ENCODE peak calls at places on chromosomes 11 and 22, in nine cellular contexts. One of them, this sample, is unnamed. For H3K4me1, the result is how much of the 10 kb centered on the place peaks cover.

GRCh38 chr22:23246982-23247766 is 66.9 kb downstream of the BCR start:
- DNase-seq in H9: no peak
- DNase-seq in left ventricle myocardium inferior: no peak
- DNase-seq in body of pancreas: no peak
- DNase-seq in Panc1: no peak
- DNase-seq in CD8-positive, alpha-beta T cell: no peak
- DNase-seq in prostate gland: no peak
- DNase-seq in fibroblast of lung: no peak
- DNase-seq in endothelial cell of umbilical vein: no peak
- DNase-seq in this sample: no peak

GRCh38 chr11:70460959-70461358 is 62.6 kb downstream of the CTTN start:
- DNase-seq in H9: no peak
- DNase-seq in CD8-positive, alpha-beta T cell: no peak
- DNase-seq in Panc1: no peak
- DNase-seq in prostate gland: no peak
- DNase-seq in fibroblast of lung: no peak
- DNase-seq in endothelial cell of umbilical vein: no peak
- DNase-seq in body of pancreas: no peak
- DNase-seq in left ventricle myocardium inferior: no peak
- DNase-seq in this sample: no peak

GRCh38 chr11:130574740-130575139 is 126.3 kb downstream of the ADAMTS15 start:
- DNase-seq in Panc1: no peak
- DNase-seq in left ventricle myocardium inferior: no peak
- DNase-seq in body of pancreas: no peak
- DNase-seq in prostate gland: no peak
- DNase-seq in CD8-positive, alpha-beta T cell: no peak
- DNase-seq in fibroblast of lung: no peak
- DNase-seq in endothelial cell of umbilical vein: no peak
- DNase-seq in H9: no peak
- DNase-seq in this sample: no peak

GRCh38 chr11:17547051-17547577 is at the start of gene OTOG:
- DNase-seq in CD8-positive, alpha-beta T cell: no peak
- DNase-seq in Panc1: no peak
- DNase-seq in endothelial cell of umbilical vein: no peak
- DNase-seq in body of pancreas: no peak
- DNase-seq in fibroblast of lung: no peak
- DNase-seq in prostate gland: no peak
- DNase-seq in left ventricle myocardium inferior: no peak
- DNase-seq in H9: peak
- DNase-seq in this sample: no peak

GRCh38 chr11:134951305-134951700 is 539.3 kb upstream of the B3GAT1 start:
- DNase-seq in Panc1: no peak
- DNase-seq in body of pancreas: no peak
- DNase-seq in H9: no peak
- DNase-seq in CD8-positive, alpha-beta T cell: no peak
- DNase-seq in endothelial cell of umbilical vein: peak
- DNase-seq in prostate gland: no peak
- DNase-seq in fibroblast of lung: peak
- DNase-seq in left ventricle myocardium inferior: no peak
- DNase-seq in this sample: no peak

GRCh38 chr22:22125028-22125578 is 119.5 kb upstream of the VPREB1 start:
- DNase-seq in prostate gland: no peak
- DNase-seq in endothelial cell of umbilical vein: no peak
- DNase-seq in CD8-positive, alpha-beta T cell: no peak
- DNase-seq in H9: no peak
- DNase-seq in fibroblast of lung: no peak
- DNase-seq in body of pancreas: no peak
- DNase-seq in Panc1: no peak
- DNase-seq in left ventricle myocardium inferior: no peak
- DNase-seq in this sample: no peak

GRCh38 chr11:9254416-9254815 is 10.7 kb downstream of the DENND5A start:
- DNase-seq in body of pancreas: no peak
- DNase-seq in H9: no peak
- DNase-seq in Panc1: no peak
- DNase-seq in left ventricle myocardium inferior: no peak
- DNase-seq in fibroblast of lung: no peak
- DNase-seq in CD8-positive, alpha-beta T cell: no peak
- DNase-seq in endothelial cell of umbilical vein: no peak
- DNase-seq in prostate gland: no peak
- DNase-seq in this sample: no peak

GRCh38 chr11:129320485-129320884 is 55.2 kb upstream of the BARX2 start:
- DNase-seq in fibroblast of lung: peak
- DNase-seq in prostate gland: no peak
- DNase-seq in left ventricle myocardium inferior: no peak
- DNase-seq in body of pancreas: no peak
- DNase-seq in H9: no peak
- DNase-seq in Panc1: no peak
- DNase-seq in endothelial cell of umbilical vein: no peak
- DNase-seq in CD8-positive, alpha-beta T cell: no peak
- DNase-seq in this sample: no peak

GRCh38 chr11:8067929-8068575 is 13.0 kb upstream of the TUB start:
- DNase-seq in body of pancreas: no peak
- DNase-seq in fibroblast of lung: no peak
- DNase-seq in left ventricle myocardium inferior: peak
- DNase-seq in Panc1: no peak
- DNase-seq in prostate gland: no peak
- DNase-seq in H9: no peak
- DNase-seq in CD8-positive, alpha-beta T cell: no peak
- DNase-seq in endothelial cell of umbilical vein: no peak
- DNase-seq in this sample: no peak

GRCh38 chr11:8069771-8070170 is 11.2 kb upstream of the TUB start:
- DNase-seq in prostate gland: no peak
- DNase-seq in H9: no peak
- DNase-seq in fibroblast of lung: no peak
- DNase-seq in Panc1: no peak
- DNase-seq in endothelial cell of umbilical vein: no peak
- DNase-seq in left ventricle myocardium inferior: no peak
- DNase-seq in body of pancreas: no peak
- DNase-seq in CD8-positive, alpha-beta T cell: no peak
- DNase-seq in this sample: no peak

GRCh38 chr11:8068605-8069221 is 12.3 kb upstream of the TUB start:
- DNase-seq in H9: peak
- DNase-seq in prostate gland: no peak
- DNase-seq in endothelial cell of umbilical vein: peak
- DNase-seq in body of pancreas: peak
- DNase-seq in fibroblast of lung: peak
- DNase-seq in left ventricle myocardium inferior: peak
- DNase-seq in Panc1: no peak
- DNase-seq in CD8-positive, alpha-beta T cell: no peak
- DNase-seq in this sample: no peak

GRCh38 chr11:8071616-8072581 is 9.1 kb upstream of the TUB start:
- DNase-seq in fibroblast of lung: no peak
- DNase-seq in endothelial cell of umbilical vein: no peak
- DNase-seq in left ventricle myocardium inferior: no peak
- DNase-seq in H9: peak
- DNase-seq in prostate gland: no peak
- DNase-seq in CD8-positive, alpha-beta T cell: no peak
- DNase-seq in body of pancreas: no peak
- DNase-seq in Panc1: no peak
- DNase-seq in this sample: no peak

DNA sequence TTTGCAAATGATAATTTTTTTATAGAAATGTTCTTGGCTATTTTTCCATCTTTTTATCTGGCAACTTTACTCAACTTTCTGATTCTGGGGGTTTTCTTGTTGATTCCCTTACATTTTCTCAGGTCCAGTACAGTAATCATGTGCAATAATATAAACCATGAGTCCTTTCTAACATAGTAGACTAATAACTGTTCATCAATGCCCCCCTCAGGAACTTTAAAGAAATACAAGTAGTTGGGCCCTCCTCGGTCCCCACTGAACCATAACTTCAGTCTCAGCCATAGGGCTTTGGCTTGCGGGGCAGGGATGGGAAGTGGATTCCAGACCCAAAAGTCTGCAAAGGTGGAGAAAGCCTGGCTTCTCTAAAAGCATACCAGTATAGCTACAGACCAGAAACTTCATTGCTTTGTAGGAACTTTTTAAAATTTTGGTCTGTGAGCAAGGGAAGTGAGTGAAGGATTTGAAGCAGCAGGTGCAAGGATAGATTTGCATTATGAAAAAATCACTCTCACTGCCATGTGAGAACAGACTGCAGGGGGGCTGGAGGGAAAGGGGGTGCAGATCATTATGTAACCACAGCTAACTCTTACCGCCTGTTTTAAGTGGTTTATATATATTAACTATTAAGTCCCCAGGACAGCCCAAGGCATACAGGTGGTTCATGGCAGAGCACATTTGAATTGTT is 10.5 kb upstream of the TUB start:
- DNase-seq in H9: no peak
- DNase-seq in CD8-positive, alpha-beta T cell: no peak
- DNase-seq in fibroblast of lung: peak
- DNase-seq in prostate gland: no peak
- DNase-seq in body of pancreas: no peak
- DNase-seq in Panc1: no peak
- DNase-seq in left ventricle myocardium inferior: no peak
- DNase-seq in endothelial cell of umbilical vein: peak
- DNase-seq in this sample: no peak
- TF ChIP-seq CTCF in H9: peak
- TF ChIP-seq CTCF in CD8-positive, alpha-beta T cell: no peak
- TF ChIP-seq CTCF in fibroblast of lung: peak
- TF ChIP-seq CTCF in prostate gland: no peak
- TF ChIP-seq CTCF in body of pancreas: no peak
- TF ChIP-seq CTCF in Panc1: no peak
- TF ChIP-seq CTCF in left ventricle myocardium inferior: peak
- TF ChIP-seq CTCF in endothelial cell of umbilical vein: peak
- TF ChIP-seq CTCF in this sample: no peak

DNA sequence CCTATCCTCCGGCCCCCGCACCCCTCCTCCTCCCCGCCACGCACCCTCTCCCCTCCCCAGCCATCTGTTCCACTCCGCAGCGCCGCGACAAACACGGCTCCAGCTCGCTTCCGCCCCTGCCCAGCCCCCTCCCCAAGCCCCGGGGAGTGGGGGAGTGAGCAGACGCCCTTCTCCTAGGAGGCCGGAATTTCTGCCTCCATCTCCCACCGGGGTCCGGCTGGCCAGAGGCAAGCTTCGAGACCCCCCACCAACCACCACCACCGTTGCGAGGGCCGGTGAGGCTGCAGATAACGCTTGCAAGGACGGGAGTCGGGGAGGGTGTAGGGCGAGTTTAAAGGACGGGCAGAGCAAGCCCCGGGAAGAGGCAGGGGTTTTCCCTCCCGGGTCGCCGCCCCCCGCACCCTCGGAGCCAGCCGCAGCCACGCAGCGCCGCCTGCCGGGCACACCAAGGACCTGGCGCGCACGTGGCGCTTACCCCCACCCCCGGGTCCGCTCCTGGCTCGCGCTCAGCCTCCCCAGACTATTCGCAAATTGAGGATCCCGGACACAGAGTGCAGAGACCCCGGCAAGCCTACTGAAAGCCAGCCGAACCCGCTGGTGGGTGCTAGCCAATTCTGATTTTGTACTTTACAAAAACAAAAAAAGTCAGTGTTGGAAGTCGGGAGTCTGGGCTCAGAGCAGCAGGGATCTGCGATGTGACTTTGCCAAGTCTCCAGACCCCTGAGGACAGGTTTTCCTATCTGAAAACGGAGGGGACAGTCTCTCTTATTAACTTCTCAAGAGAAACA is 22.6 kb downstream of the RTN4RL2 start:
- DNase-seq in left ventricle myocardium inferior: peak
- DNase-seq in H9: peak
- DNase-seq in Panc1: no peak
- DNase-seq in endothelial cell of umbilical vein: peak
- DNase-seq in fibroblast of lung: no peak
- DNase-seq in prostate gland: no peak
- DNase-seq in body of pancreas: no peak
- DNase-seq in CD8-positive, alpha-beta T cell: peak
- DNase-seq in this sample: peak
- H3K4me1 ChIP-seq in left ventricle myocardium inferior: under half
- H3K4me1 ChIP-seq in H9: under half
- H3K4me1 ChIP-seq in Panc1: under half
- H3K4me1 ChIP-seq in endothelial cell of umbilical vein: under half
- H3K4me1 ChIP-seq in fibroblast of lung: under half
- H3K4me1 ChIP-seq in prostate gland: under half
- H3K4me1 ChIP-seq in body of pancreas: under half
- H3K4me1 ChIP-seq in CD8-positive, alpha-beta T cell: under half
- H3K4me1 ChIP-seq in this sample: under half

GRCh38 chr11:1854132-1854948 is 1.5 kb downstream of the LSP1 start:
- DNase-seq in body of pancreas: no peak
- DNase-seq in Panc1: no peak
- DNase-seq in endothelial cell of umbilical vein: no peak
- DNase-seq in CD8-positive, alpha-beta T cell: no peak
- DNase-seq in left ventricle myocardium inferior: no peak
- DNase-seq in H9: no peak
- DNase-seq in fibroblast of lung: no peak
- DNase-seq in prostate gland: no peak
- DNase-seq in this sample: no peak

GRCh38 chr11:1852885-1853284 is at the start of gene LSP1:
- DNase-seq in left ventricle myocardium inferior: no peak
- DNase-seq in Panc1: no peak
- DNase-seq in fibroblast of lung: no peak
- DNase-seq in CD8-positive, alpha-beta T cell: peak
- DNase-seq in prostate gland: no peak
- DNase-seq in H9: no peak
- DNase-seq in endothelial cell of umbilical vein: no peak
- DNase-seq in body of pancreas: no peak
- DNase-seq in this sample: no peak

GRCh38 chr11:1854949-1855885 is 2.3 kb downstream of the LSP1 start:
- DNase-seq in Panc1: no peak
- DNase-seq in fibroblast of lung: no peak
- DNase-seq in body of pancreas: no peak
- DNase-seq in prostate gland: no peak
- DNase-seq in left ventricle myocardium inferior: no peak
- DNase-seq in CD8-positive, alpha-beta T cell: no peak
- DNase-seq in H9: no peak
- DNase-seq in endothelial cell of umbilical vein: no peak
- DNase-seq in this sample: no peak

GRCh38 chr11:1852271-1852877 is 510 bp upstream of the LSP1 start:
- DNase-seq in left ventricle myocardium inferior: no peak
- DNase-seq in prostate gland: no peak
- DNase-seq in fibroblast of lung: no peak
- DNase-seq in body of pancreas: no peak
- DNase-seq in H9: no peak
- DNase-seq in CD8-positive, alpha-beta T cell: no peak
- DNase-seq in endothelial cell of umbilical vein: no peak
- DNase-seq in Panc1: no peak
- DNase-seq in this sample: no peak

GRCh38 chr11:1853376-1854131 is 670 bp downstream of the LSP1 start:
- DNase-seq in Panc1: no peak
- DNase-seq in fibroblast of lung: no peak
- DNase-seq in left ventricle myocardium inferior: no peak
- DNase-seq in H9: no peak
- DNase-seq in prostate gland: no peak
- DNase-seq in body of pancreas: no peak
- DNase-seq in endothelial cell of umbilical vein: no peak
- DNase-seq in CD8-positive, alpha-beta T cell: no peak
- DNase-seq in this sample: no peak
- TF ChIP-seq CTCF in Panc1: no peak
- TF ChIP-seq CTCF in fibroblast of lung: no peak
- TF ChIP-seq CTCF in left ventricle myocardium inferior: no peak
- TF ChIP-seq CTCF in H9: no peak
- TF ChIP-seq CTCF in prostate gland: no peak
- TF ChIP-seq CTCF in body of pancreas: no peak
- TF ChIP-seq CTCF in endothelial cell of umbilical vein: no peak
- TF ChIP-seq CTCF in CD8-positive, alpha-beta T cell: no peak
- TF ChIP-seq CTCF in this sample: no peak

DNA sequence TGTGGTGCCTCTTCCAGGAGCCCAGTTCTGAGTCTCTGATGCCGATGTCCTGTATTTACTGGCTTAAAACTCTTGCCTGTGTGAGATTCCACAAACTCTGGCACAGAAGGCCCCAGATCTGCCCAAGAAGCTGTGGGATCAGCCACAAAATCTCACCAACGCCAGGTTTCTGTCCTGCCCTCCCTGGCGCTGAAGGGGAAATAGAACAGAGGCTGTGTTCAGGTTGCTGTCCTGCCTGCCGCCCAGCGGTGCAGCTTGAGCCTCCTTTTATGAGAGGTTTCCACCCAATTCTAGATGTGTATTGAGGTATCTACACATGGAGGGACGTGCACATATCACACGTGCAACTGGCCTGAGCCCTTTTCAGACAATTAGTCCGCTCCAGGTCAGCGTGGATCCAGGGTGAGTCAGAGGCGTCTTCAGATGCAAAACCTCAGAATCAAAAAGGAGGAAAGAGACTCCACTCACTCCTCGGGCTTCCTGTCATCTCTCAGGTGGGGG is 2.2 kb downstream of the TMEM80 start:
- DNase-seq in fibroblast of lung: peak
- DNase-seq in prostate gland: no peak
- DNase-seq in CD8-positive, alpha-beta T cell: no peak
- DNase-seq in endothelial cell of umbilical vein: no peak
- DNase-seq in Panc1: no peak
- DNase-seq in left ventricle myocardium inferior: no peak
- DNase-seq in body of pancreas: no peak
- DNase-seq in H9: peak
- DNase-seq in this sample: peak
- H3K4me1 ChIP-seq in fibroblast of lung: under half
- H3K4me1 ChIP-seq in prostate gland: under half
- H3K4me1 ChIP-seq in CD8-positive, alpha-beta T cell: under half
- H3K4me1 ChIP-seq in endothelial cell of umbilical vein: under half
- H3K4me1 ChIP-seq in Panc1: under half
- H3K4me1 ChIP-seq in left ventricle myocardium inferior: under half
- H3K4me1 ChIP-seq in body of pancreas: under half
- H3K4me1 ChIP-seq in H9: under half
- H3K4me1 ChIP-seq in this sample: under half

This sample was measured in ovary.